ENCODE peak calls at places on chromosomes 11 and 22, in ten cellular contexts. P, T, A, R, W, E, H, B, Q and X are unnamed samples.

GRCh38 chr11:62449451-62449851 is 30.6 kb downstream of the SCGB1A1 start:
- DNase-seq in P (no peak), T (no peak), Q (no peak), R (no peak), A (no peak), B (no peak), H (no peak), E (peak; percentile 20), W (no peak), X (no peak)

GRCh38 chr11:125464266-125464662 is 31.8 kb downstream of the FEZ1 start:
- DNase-seq in E (no peak), B (peak; percentile 22), P (no peak), W (no peak), H (peak; percentile 38), A (no peak), T (no peak), Q (no peak), R (no peak), X (no peak)

GRCh38 chr11:103091441-103091809 is 535 bp downstream of the DCUN1D5 start:
- DNase-seq in R (no peak), W (peak; percentile 7), T (peak; percentile 63), A (peak; percentile 31), B (peak; percentile 37), E (peak; percentile 37), Q (peak; percentile 32), P (no peak), H (peak; percentile 62), X (peak; percentile 69)

GRCh38 chr22:19710020-19710768 is 4.1 kb upstream of the SEPTIN5 start:
- DNase-seq in B (no peak), H (no peak), Q (no peak), E (no peak), A (no peak), T (no peak), R (no peak), P (no peak), W (no peak), X (no peak)

GRCh38 chr11:2700415-2701211 is 819 bp upstream of the KCNQ1OT1 start:
- DNase-seq in T (no peak), W (peak; percentile 35), P (no peak), Q (peak; percentile 68), B (no peak), R (peak; percentile 9), H (peak; percentile 58), E (peak; percentile 68), A (peak; percentile 73), X (peak; percentile 31)

GRCh38 chr11:26976389-26976788 is 17.5 kb upstream of the FIBIN start:
- DNase-seq in P (no peak), B (peak; percentile 80), T (no peak), H (no peak), E (no peak), Q (no peak), R (no peak), A (no peak), W (no peak), X (no peak)

GRCh38 chr11:29227816-29228215 is 789.0 kb downstream of the KCNA4 start:
- DNase-seq in H (no peak), A (no peak), P (no peak), E (no peak), R (no peak), B (no peak), Q (no peak), W (no peak), T (no peak), X (peak; percentile 54)

GRCh38 chr11:17739945-17740338 is 5.4 kb downstream of the KCNC1 start:
- DNase-seq in T (no peak), Q (no peak), R (no peak), W (no peak), E (no peak), H (no peak), A (no peak), B (no peak), P (no peak), X (no peak)

GRCh38 chr11:60899021-60899936 is 7.1 kb downstream of the PRPF19 start:
- DNase-seq in R (no peak), H (peak; percentile 83), A (no peak), W (peak; percentile 10), E (peak; percentile 45), B (peak; percentile 68), P (peak; percentile 11), T (peak; percentile 57), Q (no peak), X (peak; percentile 62)

GRCh38 chr11:64305691-64306562 is 603 bp downstream of the ESRRA start:
- DNase-seq in T (peak; percentile 87), H (peak; percentile 88), E (peak; percentile 84), B (no peak), W (peak; percentile 61), P (peak; percentile 60), Q (peak; percentile 71), A (peak; percentile 70), R (peak; percentile 67), X (peak; percentile 42)

GRCh38 chr11:18974192-18974591 is 35.0 kb upstream of the MRGPRX1 start:
- DNase-seq in R (no peak), Q (no peak), P (no peak), E (no peak), T (no peak), W (no peak), B (no peak), A (no peak), H (peak; percentile 53), X (no peak)

GRCh38 chr11:11390068-11390775 is 37.2 kb upstream of the CSNK2A3 start:
- DNase-seq in A (no peak), R (no peak), H (peak; percentile 18), E (no peak), W (no peak), T (no peak), B (no peak), Q (no peak), P (no peak), X (no peak)

GRCh38 chr11:62847767-62848314 is 8.5 kb upstream of the WDR74 start:
- DNase-seq in Q (no peak), P (no peak), R (no peak), E (no peak), T (no peak), A (no peak), W (no peak), H (no peak), B (no peak), X (no peak)

DNA sequence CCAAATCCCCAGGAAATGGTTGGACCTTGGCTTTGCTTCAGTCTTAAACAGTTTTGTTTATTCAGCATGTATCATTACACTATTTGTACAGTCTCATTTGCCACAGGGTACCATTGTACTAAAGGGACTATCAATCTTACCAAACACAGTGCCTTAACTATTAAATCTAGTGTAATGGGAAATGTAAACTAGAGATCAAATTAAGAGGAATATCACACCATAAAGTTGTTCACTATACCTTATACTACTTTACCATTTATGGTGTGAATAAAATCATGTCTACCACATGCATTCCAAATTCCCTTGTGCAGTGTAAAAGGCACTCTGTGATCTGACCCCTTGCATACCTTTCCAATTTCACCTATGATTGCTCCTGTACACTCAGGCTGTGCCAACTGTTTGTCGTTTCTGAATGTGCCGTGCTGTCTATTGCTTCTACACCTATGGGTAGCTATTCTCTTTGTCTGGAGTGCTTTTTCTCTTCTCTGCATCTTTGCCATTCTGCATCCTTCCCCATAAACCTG is 273.8 kb downstream of the SOX6 start:
- DNase-seq in Q (no peak), W (no peak), H (no peak), T (no peak), A (no peak), R (no peak), P (no peak), B (no peak), E (no peak), X (no peak)
- H3K27ac ChIP-seq in Q (no peak overlapping the region), W (no peak overlapping the region), H (no peak overlapping the region), T (no peak overlapping the region), A (peak overlapping the region; percentile 36), R (no peak overlapping the region), P (no peak overlapping the region), B (no peak overlapping the region), E (no peak overlapping the region), X (no peak overlapping the region)

DNA sequence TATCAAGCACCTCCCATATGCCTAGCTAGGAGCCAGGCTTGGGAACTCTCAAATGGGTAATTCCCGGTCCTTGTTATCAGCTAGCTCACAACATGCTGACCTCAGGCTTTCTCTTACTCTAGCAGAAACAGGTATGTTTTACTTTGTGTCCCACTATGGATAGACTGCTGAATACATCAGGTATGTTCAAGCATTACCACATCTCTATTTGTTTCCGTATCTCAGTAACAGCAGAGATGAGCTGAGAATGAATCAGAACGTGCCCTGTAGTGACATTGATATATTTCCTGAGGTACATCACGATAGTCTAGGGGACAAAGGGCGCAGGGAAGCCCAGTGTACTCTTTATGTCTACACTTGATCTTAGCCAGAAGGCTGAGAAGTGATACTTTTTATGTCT is 29.3 kb downstream of the SHISA8 start:
- DNase-seq in A (no peak), W (no peak), H (no peak), P (no peak), E (no peak), T (no peak), R (no peak), Q (no peak), B (no peak), X (no peak)
- H3K36me3 ChIP-seq in A (peaks cover 98% of the 10 kb centered on the region), W (peaks cover 68% of the 10 kb centered on the region), H (peaks cover 37% of the 10 kb centered on the region), P (peaks cover 30% of the 10 kb centered on the region), E (peaks cover 9% of the 10 kb centered on the region), T (peaks cover 97% of the 10 kb centered on the region), R (peaks cover 75% of the 10 kb centered on the region), Q (peaks cover 99% of the 10 kb centered on the region), B (peaks cover 78% of the 10 kb centered on the region), X (peaks cover 93% of the 10 kb centered on the region)

GRCh38 chr11:44130751-44131150 is 35.3 kb downstream of the EXT2 start:
- DNase-seq in T (no peak), R (no peak), B (peak; percentile 24), E (no peak), P (no peak), W (no peak), H (no peak), A (no peak), Q (no peak), X (no peak)
- H3K27ac ChIP-seq in T (no peak overlapping the region), R (no peak overlapping the region), B (no peak overlapping the region), E (no peak overlapping the region), P (no peak overlapping the region), W (no peak overlapping the region), H (no peak overlapping the region), A (no peak overlapping the region), Q (no peak overlapping the region), X (no peak overlapping the region)

DNA sequence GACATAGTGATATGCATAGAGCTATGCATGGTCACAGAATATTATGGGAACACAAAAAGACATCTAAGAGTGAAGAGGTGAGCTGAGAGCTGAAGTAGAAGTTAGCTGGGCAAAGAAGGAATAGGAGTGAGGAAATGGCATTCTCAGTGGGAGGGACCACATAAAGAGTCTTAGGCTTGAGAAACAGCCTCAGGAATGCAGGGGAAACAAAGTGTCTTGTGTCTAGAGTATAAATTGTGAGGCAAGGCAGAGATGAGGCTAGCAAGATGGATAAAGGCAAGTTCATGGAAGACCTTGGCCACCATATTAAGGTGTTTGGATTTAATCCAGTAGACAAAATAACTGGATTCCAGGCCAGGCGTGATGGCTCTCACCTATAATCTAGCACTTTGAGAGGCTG is 40.6 kb upstream of the CRTAM start:
- DNase-seq in E (no peak), P (no peak), A (no peak), Q (no peak), R (no peak), B (no peak), H (no peak), W (no peak), T (no peak), X (no peak)
- H3K36me3 ChIP-seq in E (no peaks in the 10 kb centered on the region), P (peaks cover 18% of the 10 kb centered on the region), A (peaks cover 36% of the 10 kb centered on the region), Q (peaks cover 6% of the 10 kb centered on the region), R (peaks cover 54% of the 10 kb centered on the region), B (peaks cover 62% of the 10 kb centered on the region), H (peaks cover 2% of the 10 kb centered on the region), W (peaks cover 27% of the 10 kb centered on the region), T (no peaks in the 10 kb centered on the region), X (no peaks in the 10 kb centered on the region)